ENCODE peak calls at places on chromosomes 1 and 21, in nine cellular contexts. N, G, X, B, P, Z, O, A and J are unnamed samples.

GRCh38 chr1:67683736-67684525 is 1.1 kb upstream of the GADD45A start:
- DNase-seq in N (no peak), G (no peak), X (peak), B (no peak), P (no peak), Z (peak), O (no peak), A (peak), J (peak)

GRCh38 chr1:229295745-229296144 is 24.8 kb downstream of the RAB4A start:
- DNase-seq in N (no peak), G (no peak), X (no peak), B (no peak), P (no peak), Z (no peak), O (no peak), A (no peak), J (no peak)

GRCh38 chr1:177820213-177820612 is 149.6 kb downstream of the SEC16B start:
- DNase-seq in N (no peak), G (no peak), X (no peak), B (no peak), P (no peak), Z (no peak), O (no peak), A (no peak), J (no peak)

GRCh38 chr1:32208463-32208862 is 426 bp upstream of the DCDC2B start:
- DNase-seq in N (no peak), G (no peak), X (no peak), B (no peak), P (no peak), Z (no peak), O (no peak), A (no peak), J (no peak)

GRCh38 chr1:159076438-159076752 is 171 bp downstream of the AIM2 start:
- DNase-seq in N (no peak), G (no peak), X (no peak), B (no peak), P (no peak), Z (no peak), O (no peak), A (no peak), J (no peak)

GRCh38 chr1:160656737-160657476 is 10.1 kb upstream of the SLAMF1 start:
- DNase-seq in N (no peak), G (no peak), X (no peak), B (no peak), P (no peak), Z (no peak), O (peak), A (peak), J (peak)

GRCh38 chr21:39098696-39099111 is 84.5 kb downstream of the PSMG1 start:
- DNase-seq in N (peak), G (no peak), X (no peak), B (no peak), P (no peak), Z (no peak), O (no peak), A (no peak), J (peak)

GRCh38 chr1:213245270-213245669 is 194.2 kb downstream of the RPS6KC1 start:
- DNase-seq in N (no peak), G (no peak), X (no peak), B (no peak), P (no peak), Z (no peak), O (no peak), A (no peak), J (no peak)

GRCh38 chr1:174232761-174233160 is 73.4 kb downstream of the RABGAP1L start:
- DNase-seq in N (no peak), G (no peak), X (no peak), B (no peak), P (no peak), Z (no peak), O (no peak), A (no peak), J (no peak)

GRCh38 chr1:165224504-165224903 is 132.0 kb downstream of the LMX1A start:
- DNase-seq in N (no peak), G (no peak), X (no peak), B (no peak), P (no peak), Z (no peak), O (no peak), A (no peak), J (no peak)

GRCh38 chr1:244012232-244012631 is 38.9 kb upstream of the ZBTB18 start:
- DNase-seq in N (no peak), G (peak), X (peak), B (peak), P (no peak), Z (peak), O (peak), A (peak), J (peak)

GRCh38 chr1:24586970-24587820 is 31.3 kb downstream of the NCMAP start:
- DNase-seq in N (no peak), G (peak), X (peak), B (peak), P (no peak), Z (peak), O (peak), A (peak), J (peak)

GRCh38 chr1:93980320-93980744 is 71.1 kb upstream of the GCLM start:
- DNase-seq in N (no peak), G (peak), X (no peak), B (no peak), P (no peak), Z (no peak), O (no peak), A (peak), J (peak)

GRCh38 chr1:217889401-217889800 is 258.3 kb downstream of the SPATA17 start:
- DNase-seq in N (no peak), G (peak), X (peak), B (no peak), P (no peak), Z (peak), O (no peak), A (peak), J (peak)

GRCh38 chr1:198918920-198919319 is 280.1 kb downstream of the PTPRC start:
- DNase-seq in N (no peak), G (no peak), X (peak), B (no peak), P (no peak), Z (peak), O (no peak), A (no peak), J (peak)

DNA sequence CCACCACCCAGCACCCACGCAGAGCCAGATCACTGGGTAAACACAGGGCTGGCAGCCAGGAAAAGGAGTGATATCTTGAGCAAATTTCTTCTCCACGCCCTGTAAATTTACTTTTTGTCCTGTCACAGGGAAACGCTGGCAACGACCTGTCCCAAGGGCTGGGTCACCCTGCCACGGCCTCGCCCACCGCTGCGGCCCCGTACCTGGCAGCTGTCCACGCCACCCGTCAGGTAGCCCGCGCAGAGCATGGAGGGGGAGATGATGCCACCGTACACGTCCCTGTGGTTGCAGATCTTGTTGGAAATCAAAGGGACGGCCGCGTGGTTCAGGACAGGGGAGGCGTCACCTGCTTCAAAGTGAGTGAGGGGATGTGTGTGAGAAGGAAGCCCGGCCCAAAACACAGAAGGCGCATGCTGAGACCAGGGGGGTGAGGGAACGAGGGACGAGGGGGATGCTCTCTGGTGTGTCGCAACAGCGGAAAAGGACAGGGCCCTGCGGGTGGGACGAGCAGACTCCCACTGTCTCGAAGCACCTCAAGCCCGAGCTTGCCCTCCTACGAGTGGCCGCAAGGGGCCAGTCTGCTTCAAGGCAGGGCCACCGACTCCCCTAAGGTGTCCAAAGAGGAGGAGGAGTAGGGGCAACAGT is 10.1 kb upstream of the TFF1 start:
- DNase-seq in N (no peak), G (no peak), X (no peak), B (peak), P (no peak), Z (no peak), O (no peak), A (peak), J (no peak)
- TF ChIP-seq CTCF in N (no peak), G (no peak), X (peak), B (peak), P (no peak), Z (no peak), O (no peak), A (peak), J (no peak)

DNA sequence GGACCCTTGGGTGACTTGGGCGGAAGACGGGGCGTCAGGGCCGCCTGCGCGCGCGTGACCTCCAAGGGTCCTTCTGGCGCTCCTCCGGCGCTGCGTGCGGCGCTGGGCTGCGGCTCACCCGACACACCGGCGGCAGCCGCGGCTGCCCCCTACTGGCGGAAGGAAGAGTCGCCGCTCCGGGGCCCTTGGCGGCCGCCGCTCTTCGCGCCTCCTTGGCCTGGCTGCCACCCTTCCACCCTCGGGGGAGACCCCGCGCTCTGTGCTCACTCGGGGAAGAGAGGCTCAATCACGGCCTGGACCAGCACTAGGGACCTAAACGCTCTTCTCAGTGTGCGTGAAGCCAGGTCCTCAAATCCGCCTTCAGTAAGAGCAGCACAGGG is 89.7 kb downstream of the DMRTA2 start:
- DNase-seq in N (no peak), G (peak), X (peak), B (peak), P (peak), Z (peak), O (peak), A (peak), J (peak)
- H3K4me3 ChIP-seq in N (peak), G (peak), X (peak), B (peak), P (peak), Z (peak), O (peak), A (peak), J (peak)

GRCh38 chr1:47431534-47431933 is 6.3 kb upstream of the FOXD2 start:
- DNase-seq in N (no peak), G (no peak), X (peak), B (no peak), P (no peak), Z (no peak), O (peak), A (peak), J (peak)

GRCh38 chr1:47433037-47433421 is 4.8 kb upstream of the FOXD2 start:
- DNase-seq in N (no peak), G (no peak), X (no peak), B (no peak), P (no peak), Z (no peak), O (no peak), A (peak), J (no peak)

GRCh38 chr1:47434051-47434842 is 3.6 kb upstream of the FOXD2 start:
- DNase-seq in N (peak), G (peak), X (peak), B (peak), P (peak), Z (peak), O (peak), A (peak), J (peak)

GRCh38 chr1:47433453-47434050 is 4.3 kb upstream of the FOXD2 start:
- DNase-seq in N (no peak), G (no peak), X (no peak), B (no peak), P (no peak), Z (no peak), O (no peak), A (peak), J (no peak)

DNA sequence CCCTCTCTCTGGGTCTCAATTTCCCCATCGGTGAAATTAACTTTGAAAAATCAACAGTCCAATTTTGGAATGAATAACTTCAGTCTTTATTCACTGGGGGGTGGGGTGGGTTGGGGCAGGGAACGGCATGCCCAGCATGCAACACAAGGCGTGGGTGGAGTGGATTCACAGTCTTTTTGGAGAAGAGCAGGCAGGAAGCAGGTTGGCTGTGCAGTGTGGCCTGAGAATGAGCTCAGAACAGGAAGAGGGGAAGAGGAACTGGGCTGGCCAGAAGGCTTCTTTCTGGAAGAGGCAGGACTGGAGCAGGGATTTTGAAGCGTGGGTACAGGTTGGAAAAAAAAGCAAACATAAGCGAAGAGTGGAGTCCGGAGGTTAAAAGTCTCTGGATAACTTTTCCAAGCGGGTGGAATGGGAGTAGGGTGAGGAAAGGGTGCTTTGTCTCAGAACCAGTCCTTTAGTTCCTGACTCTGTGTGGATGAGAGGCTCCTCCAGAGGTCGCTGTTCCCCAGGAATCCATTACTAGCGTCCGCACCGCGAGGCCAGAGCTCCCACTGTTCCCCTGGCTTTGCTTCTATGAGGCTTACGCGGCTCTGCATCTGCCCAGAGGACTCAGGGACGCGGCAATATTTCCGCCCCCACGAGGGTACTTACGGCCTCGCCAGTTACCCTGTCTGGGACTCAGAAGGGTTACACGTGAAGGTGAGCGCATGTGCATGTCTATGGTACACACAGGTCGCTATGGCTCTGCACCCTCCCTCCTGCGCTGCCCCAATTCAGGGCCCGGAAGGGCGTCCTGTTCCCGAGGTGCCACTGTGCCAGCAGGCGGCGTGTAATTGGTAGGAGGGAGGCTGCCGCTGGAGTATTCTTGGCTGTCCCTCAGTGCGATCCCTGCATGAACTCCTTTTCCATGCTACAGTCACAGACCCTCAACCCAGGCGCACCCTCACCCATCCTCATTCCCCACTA is 5.5 kb upstream of the FOXD2 start:
- DNase-seq in N (peak), G (peak), X (peak), B (peak), P (peak), Z (peak), O (peak), A (peak), J (peak)
- TF ChIP-seq CTCF in N (peak), G (peak), X (peak), B (peak), P (peak), Z (peak), O (peak), A (peak), J (peak)

GRCh38 chr1:66335859-66336640 is 197.9 kb upstream of the SGIP1 start:
- DNase-seq in N (peak), G (no peak), X (peak), B (peak), P (peak), Z (peak), O (peak), A (peak), J (peak)
- H3K4me3 ChIP-seq in N (peak), G (no peak), X (peak), B (peak), P (no peak), Z (peak), O (peak), A (no peak), J (peak)

GRCh38 chr1:108704501-108704900 is 8.2 kb upstream of the FNDC7 start:
- DNase-seq in N (no peak), G (no peak), X (peak), B (no peak), P (no peak), Z (peak), O (peak), A (no peak), J (peak)

GRCh38 chr1:108712605-108713150 is at the start of gene FNDC7:
- DNase-seq in N (no peak), G (peak), X (peak), B (no peak), P (no peak), Z (no peak), O (no peak), A (peak), J (no peak)

GRCh38 chr1:108703939-108704338 is 8.8 kb upstream of the FNDC7 start:
- DNase-seq in N (no peak), G (no peak), X (peak), B (no peak), P (no peak), Z (peak), O (no peak), A (no peak), J (peak)

GRCh38 chr1:108706643-108707042 is 6.1 kb upstream of the FNDC7 start:
- DNase-seq in N (no peak), G (no peak), X (no peak), B (no peak), P (no peak), Z (no peak), O (no peak), A (no peak), J (no peak)

DNA sequence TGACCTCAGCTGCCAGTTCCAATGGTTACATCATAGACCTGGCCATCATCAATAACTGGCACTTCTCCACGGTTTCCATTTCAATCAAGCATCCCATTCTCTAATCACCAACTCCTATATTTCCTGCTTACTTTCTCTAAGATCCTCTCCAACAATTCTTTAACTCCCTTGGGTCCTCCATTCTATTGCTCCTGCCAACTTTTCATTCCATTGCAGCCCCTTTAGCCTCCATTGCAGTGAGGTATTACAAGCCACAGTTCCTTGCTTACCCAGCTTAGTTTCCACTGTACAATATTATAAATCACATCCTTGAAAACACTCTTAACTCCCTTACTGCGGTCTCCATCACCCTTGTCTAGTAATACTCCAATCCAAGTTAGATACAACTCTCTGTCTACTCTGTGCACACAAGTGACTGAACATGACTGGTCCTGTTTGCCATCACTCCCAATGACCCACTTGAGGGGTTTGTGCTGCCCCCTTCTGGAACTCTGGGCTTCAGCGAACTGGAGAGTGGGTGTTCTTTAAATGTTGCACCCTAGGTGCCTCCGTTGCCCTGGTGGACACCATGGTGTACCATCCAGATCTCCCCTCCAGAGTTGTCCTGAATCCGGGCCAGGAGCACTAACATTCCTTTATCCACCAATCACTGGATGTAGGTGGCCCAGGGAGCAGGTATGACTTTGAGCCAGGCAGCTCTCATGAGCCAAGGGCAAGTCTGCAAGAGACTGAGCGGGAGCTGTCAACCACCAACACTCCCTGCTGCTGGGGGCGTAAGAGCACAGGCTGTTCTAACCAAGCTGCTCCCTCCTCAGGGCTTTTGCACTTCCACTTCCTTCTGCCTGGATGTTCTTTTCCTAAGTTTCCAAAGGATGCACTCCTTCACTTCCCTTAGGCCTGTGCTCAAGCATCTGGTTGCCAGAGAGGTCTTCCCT is 3.7 kb upstream of the FNDC7 start:
- DNase-seq in N (no peak), G (peak), X (no peak), B (no peak), P (no peak), Z (no peak), O (peak), A (peak), J (no peak)
- TF ChIP-seq CTCF in N (no peak), G (peak), X (no peak), B (peak), P (no peak), Z (no peak), O (peak), A (peak), J (no peak)

DNA sequence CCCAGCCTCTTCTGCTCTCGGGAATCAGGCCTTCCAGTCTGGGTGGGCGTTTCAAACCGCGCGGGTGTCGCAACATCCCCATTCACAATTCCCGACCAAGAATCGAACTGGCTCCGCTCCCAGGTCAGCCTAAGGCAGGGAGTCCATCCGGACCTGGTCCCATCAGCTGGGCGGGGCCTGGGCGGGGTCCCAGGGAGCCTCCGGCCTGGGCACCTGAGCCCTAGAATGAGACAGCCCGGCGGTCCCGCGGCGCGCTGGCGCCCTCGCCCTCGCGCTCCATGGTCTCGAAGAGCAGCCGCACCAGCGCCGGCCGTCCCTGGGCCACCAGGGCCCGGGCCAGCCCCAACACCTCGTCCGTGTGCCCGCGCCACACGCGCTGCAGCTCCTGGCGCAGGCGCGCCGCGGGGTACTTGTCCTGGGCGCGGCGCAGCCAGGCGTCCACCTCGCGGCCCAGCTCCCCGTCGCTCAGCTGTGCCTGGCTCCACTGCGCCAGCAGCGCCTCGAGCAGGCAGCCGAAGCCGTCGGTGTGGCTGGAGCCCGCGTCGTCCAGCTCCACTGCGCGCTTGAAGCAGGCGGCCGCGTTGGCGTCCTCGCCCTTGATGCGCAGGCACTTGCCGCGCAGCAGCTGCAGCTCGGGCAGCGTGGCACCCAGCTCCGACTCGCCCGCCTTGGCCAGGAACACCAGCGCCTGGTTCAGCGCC is 16.9 kb upstream of the PARS2 start:
- DNase-seq in N (no peak), G (peak), X (no peak), B (no peak), P (no peak), Z (peak), O (no peak), A (peak), J (no peak)
- H3K4me3 ChIP-seq in N (no peak), G (no peak), X (no peak), B (no peak), P (no peak), Z (no peak), O (no peak), A (no peak), J (no peak)

GRCh38 chr1:48936436-48936835 is 159.7 kb upstream of the BEND5 start:
- DNase-seq in N (no peak), G (no peak), X (no peak), B (no peak), P (no peak), Z (no peak), O (peak), A (no peak), J (no peak)
- TF ChIP-seq CTCF in N (no peak), G (no peak), X (no peak), B (no peak), P (no peak), Z (no peak), O (no peak), A (no peak), J (no peak)

GRCh38 chr1:8212443-8212920 is 105.4 kb upstream of the SLC45A1 start:
- DNase-seq in N (no peak), G (no peak), X (no peak), B (no peak), P (no peak), Z (no peak), O (no peak), A (no peak), J (no peak)
- H3K4me3 ChIP-seq in N (no peak), G (no peak), X (no peak), B (no peak), P (no peak), Z (no peak), O (no peak), A (no peak), J (no peak)